ENCODE peak calls at places on chromosomes 13 and 19, in seven cellular contexts. D is osteocyte, Z is fibroblast of the aortic adventitia, N is NCI-H1417, U is RWPE1, O is AML-193, L is AG10803. B is an unnamed sample.

GRCh38 chr13:27960362-27961226 is 8.5 kb downstream of the CDX2 start:
- DNase-seq in L (peak; percentile 12), N (no peak), O (peak; percentile 66), D (no peak), U (peak; percentile 36), Z (no peak), B (peak; percentile 53)

GRCh38 chr19:34327851-34328250 is 37.1 kb upstream of the GPI start:
- DNase-seq in D (no peak), Z (no peak), U (no peak), O (no peak), L (no peak), N (no peak), B (no peak)

GRCh38 chr19:18946918-18947317 is 5.9 kb upstream of the HOMER3 start:
- DNase-seq in N (peak; percentile 12), L (no peak), D (no peak), O (no peak), U (no peak), Z (no peak), B (no peak)

GRCh38 chr13:40023608-40024577 is 368.4 kb downstream of the COG6 start:
- DNase-seq in D (no peak), N (no peak), O (no peak), U (no peak), Z (peak; percentile 62), L (peak; percentile 20), B (no peak)

GRCh38 chr19:47697863-47698609 is 15.2 kb upstream of the EHD2 start:
- DNase-seq in N (peak; percentile 51), D (peak; percentile 90), Z (peak; percentile 87), L (peak; percentile 81), U (peak; percentile 76), O (peak; percentile 49), B (peak; percentile 68)

GRCh38 chr19:5184930-5185329 is 155.7 kb downstream of the PTPRS start:
- DNase-seq in L (no peak), U (no peak), O (no peak), N (no peak), D (no peak), Z (no peak), B (no peak)

GRCh38 chr19:57816652-57817051 is 1.9 kb upstream of the ZNF552 start:
- DNase-seq in U (no peak), L (no peak), Z (no peak), D (no peak), N (no peak), O (no peak), B (no peak)

GRCh38 chr13:40399756-40400155 is 266.7 kb downstream of the FOXO1 start:
- DNase-seq in N (no peak), U (no peak), L (no peak), O (peak; percentile 84), Z (no peak), D (no peak), B (no peak)

GRCh38 chr13:90445179-90445578 is 902.3 kb upstream of the MIR17HG start:
- DNase-seq in O (no peak), D (no peak), L (peak; percentile 96), Z (peak; percentile 97), N (no peak), U (peak; percentile 73), B (peak; percentile 40)

GRCh38 chr19:29543381-29543780 is 17.6 kb downstream of the VSTM2B start:
- DNase-seq in O (no peak), D (no peak), L (no peak), Z (no peak), U (no peak), N (no peak), B (no peak)

GRCh38 chr19:13796301-13797057 is 1.2 kb downstream of the ZSWIM4 start:
- DNase-seq in N (no peak), D (peak; percentile 86), U (peak; percentile 94), L (peak; percentile 95), O (no peak), Z (peak; percentile 97), B (no peak)

GRCh38 chr13:36362251-36362650 is 16.1 kb upstream of the SPART start:
- DNase-seq in O (no peak), L (peak; percentile 88), U (peak; percentile 74), D (no peak), Z (peak; percentile 89), N (no peak), B (no peak)

GRCh38 chr13:60043262-60043661 is 120.5 kb downstream of the DIAPH3 start:
- DNase-seq in Z (peak; percentile 25), L (peak; percentile 84), O (no peak), D (no peak), U (no peak), N (no peak), B (no peak)

GRCh38 chr13:62337109-62337880 is 921.6 kb upstream of the PCDH20 start:
- DNase-seq in D (no peak), O (no peak), U (no peak), Z (no peak), L (no peak), N (no peak), B (no peak)

GRCh38 chr19:5588441-5588840 is 20.7 kb upstream of the TINCR start:
- DNase-seq in U (no peak), O (no peak), N (no peak), Z (peak; percentile 17), L (peak; percentile 14), D (no peak), B (no peak)

GRCh38 chr13:110907951-110908898 is 6.6 kb downstream of the ANKRD10 start:
- DNase-seq in L (peak; percentile 26), Z (peak; percentile 35), U (peak; percentile 87), N (peak; percentile 27), O (no peak), D (no peak), B (peak; percentile 20)

GRCh38 chr13:49418206-49418605 is 25.7 kb downstream of the CAB39L start:
- DNase-seq in Z (no peak), L (no peak), D (no peak), U (no peak), N (no peak), O (peak; percentile 92), B (no peak)

GRCh38 chr13:27425918-27426630 is 1.7 kb downstream of the GTF3A start:
- DNase-seq in U (peak; percentile 82), O (peak; percentile 98), D (no peak), Z (peak; percentile 78), N (peak; percentile 56), L (peak; percentile 81), B (peak; percentile 73)

GRCh38 chr13:111346281-111346680 is 25.8 kb downstream of the TEX29 start:
- DNase-seq in Z (no peak), L (no peak), D (peak; percentile 82), N (no peak), O (no peak), U (no peak), B (no peak)

GRCh38 chr13:106176103-106176502 is 359.4 kb downstream of the EFNB2 start:
- DNase-seq in Z (no peak), O (no peak), L (peak; percentile 78), D (no peak), U (no peak), N (no peak), B (no peak)

GRCh38 chr19:41944336-41944735 is 14.8 kb downstream of the RABAC1 start:
- DNase-seq in O (no peak), U (no peak), N (no peak), L (peak; percentile 80), D (no peak), Z (no peak), B (no peak)

GRCh38 chr19:56221851-56222250 is 19.8 kb downstream of the ZSCAN5C start:
- DNase-seq in L (no peak), N (no peak), D (no peak), U (no peak), Z (no peak), O (no peak), B (no peak)

GRCh38 chr19:4371209-4371897 is 28.0 kb downstream of the MPND start:
- DNase-seq in O (no peak), Z (no peak), D (peak; percentile 93), U (no peak), N (no peak), L (no peak), B (no peak)

GRCh38 chr13:110293649-110294048 is 13.3 kb downstream of the COL4A1 start:
- DNase-seq in Z (no peak), U (no peak), L (no peak), D (no peak), N (no peak), O (no peak), B (no peak)

GRCh38 chr19:49210108-49210900 is 52.7 kb downstream of the TRPM4 start:
- DNase-seq in L (no peak), Z (no peak), U (peak; percentile 29), N (no peak), O (no peak), D (no peak), B (no peak)

GRCh38 chr13:98014766-98015165 is 61.3 kb downstream of the IPO5 start:
- DNase-seq in Z (peak; percentile 82), U (peak; percentile 15), N (no peak), L (peak; percentile 91), O (no peak), D (no peak), B (no peak)

GRCh38 chr19:51807111-51807701 is 12.2 kb downstream of the FPR3 start:
- DNase-seq in L (peak; percentile 33), Z (no peak), D (no peak), N (no peak), U (no peak), O (peak; percentile 55), B (no peak)

GRCh38 chr19:51777570-51778460 is 16.8 kb downstream of the FPR2 start:
- DNase-seq in U (peak; percentile 50), N (peak; percentile 19), Z (peak; percentile 96), D (no peak), L (peak; percentile 89), O (peak; percentile 82), B (peak; percentile 70)

GRCh38 chr19:18216789-18217188 is 9.4 kb downstream of the PDE4C start:
- DNase-seq in L (no peak), D (no peak), U (no peak), Z (no peak), N (no peak), O (no peak), B (no peak)

B was measured in NCI-H460.